ENCODE peak calls at places on chromosomes 6 and 20, in eight cellular contexts. One of them, this sample, is unnamed.
A peak's percentile ranks its signal among the peaks of the same experiment; 100 is the strongest.

GRCh38 chr6:111805511-111806181 is 67.6 kb downstream of the FYN start:
- DNase-seq in HEK293T: no peak
- DNase-seq in psoas muscle: no peak
- DNase-seq in germinal center: no peak
- DNase-seq in testis: no peak
- DNase-seq in stimulated activated CD8-positive, alpha-beta memory T cell treated with anti-CD3 and anti-CD28 coated beads, Interleukin-7, amount 100 ng/mL, for 4 hours: no peak
- DNase-seq in small intestine: no peak
- DNase-seq in left ventricle myocardium superior: no peak
- DNase-seq in this sample: no peak

GRCh38 chr6:42152024-42152423 is 9.6 kb upstream of the C6orf132 start:
- DNase-seq in HEK293T: no peak
- DNase-seq in germinal center: no peak
- DNase-seq in left ventricle myocardium superior: no peak
- DNase-seq in testis: no peak
- DNase-seq in psoas muscle: no peak
- DNase-seq in stimulated activated CD8-positive, alpha-beta memory T cell treated with anti-CD3 and anti-CD28 coated beads, Interleukin-7, amount 100 ng/mL, for 4 hours: no peak
- DNase-seq in small intestine: no peak
- DNase-seq in this sample: no peak

GRCh38 chr20:61464634-61465033 is 212.6 kb downstream of the CDH4 start:
- DNase-seq in psoas muscle: no peak
- DNase-seq in small intestine: no peak
- DNase-seq in testis: no peak
- DNase-seq in left ventricle myocardium superior: no peak
- DNase-seq in HEK293T: no peak
- DNase-seq in germinal center: no peak
- DNase-seq in stimulated activated CD8-positive, alpha-beta memory T cell treated with anti-CD3 and anti-CD28 coated beads, Interleukin-7, amount 100 ng/mL, for 4 hours: no peak
- DNase-seq in this sample: no peak

GRCh38 chr6:158516098-158516497 is 43.8 kb upstream of the TMEM181 start:
- DNase-seq in psoas muscle: no peak
- DNase-seq in HEK293T: no peak
- DNase-seq in testis: peak; percentile 51
- DNase-seq in stimulated activated CD8-positive, alpha-beta memory T cell treated with anti-CD3 and anti-CD28 coated beads, Interleukin-7, amount 100 ng/mL, for 4 hours: no peak
- DNase-seq in left ventricle myocardium superior: no peak
- DNase-seq in small intestine: peak; percentile 57
- DNase-seq in germinal center: no peak
- DNase-seq in this sample: no peak

GRCh38 chr20:49484180-49485140 is 2.0 kb upstream of the KCNB1 start:
- DNase-seq in stimulated activated CD8-positive, alpha-beta memory T cell treated with anti-CD3 and anti-CD28 coated beads, Interleukin-7, amount 100 ng/mL, for 4 hours: peak; percentile 5
- DNase-seq in left ventricle myocardium superior: peak; percentile 89
- DNase-seq in germinal center: peak; percentile 67
- DNase-seq in small intestine: peak; percentile 57
- DNase-seq in HEK293T: peak; percentile 89
- DNase-seq in psoas muscle: peak; percentile 91
- DNase-seq in testis: peak; percentile 89
- DNase-seq in this sample: peak; percentile 94

GRCh38 chr6:33082702-33083101 is 6.9 kb downstream of the HLA-DPB1 start:
- DNase-seq in testis: peak; percentile 38
- DNase-seq in left ventricle myocardium superior: peak; percentile 62
- DNase-seq in stimulated activated CD8-positive, alpha-beta memory T cell treated with anti-CD3 and anti-CD28 coated beads, Interleukin-7, amount 100 ng/mL, for 4 hours: no peak
- DNase-seq in small intestine: peak; percentile 53
- DNase-seq in germinal center: peak; percentile 42
- DNase-seq in HEK293T: no peak
- DNase-seq in psoas muscle: peak; percentile 67
- DNase-seq in this sample: peak; percentile 37

GRCh38 chr6:8277769-8278168 is 157.6 kb downstream of the SLC35B3 start:
- DNase-seq in HEK293T: no peak
- DNase-seq in testis: no peak
- DNase-seq in germinal center: no peak
- DNase-seq in left ventricle myocardium superior: no peak
- DNase-seq in psoas muscle: no peak
- DNase-seq in small intestine: no peak
- DNase-seq in stimulated activated CD8-positive, alpha-beta memory T cell treated with anti-CD3 and anti-CD28 coated beads, Interleukin-7, amount 100 ng/mL, for 4 hours: no peak
- DNase-seq in this sample: no peak

GRCh38 chr20:22918286-22918983 is 116.7 kb upstream of the SSTR4 start:
- DNase-seq in psoas muscle: no peak
- DNase-seq in testis: no peak
- DNase-seq in stimulated activated CD8-positive, alpha-beta memory T cell treated with anti-CD3 and anti-CD28 coated beads, Interleukin-7, amount 100 ng/mL, for 4 hours: no peak
- DNase-seq in small intestine: no peak
- DNase-seq in left ventricle myocardium superior: no peak
- DNase-seq in HEK293T: no peak
- DNase-seq in germinal center: no peak
- DNase-seq in this sample: no peak

GRCh38 chr6:11008821-11009220 is 35.3 kb downstream of the ELOVL2 start:
- DNase-seq in germinal center: no peak
- DNase-seq in stimulated activated CD8-positive, alpha-beta memory T cell treated with anti-CD3 and anti-CD28 coated beads, Interleukin-7, amount 100 ng/mL, for 4 hours: no peak
- DNase-seq in small intestine: no peak
- DNase-seq in testis: no peak
- DNase-seq in psoas muscle: no peak
- DNase-seq in left ventricle myocardium superior: no peak
- DNase-seq in HEK293T: no peak
- DNase-seq in this sample: no peak

GRCh38 chr6:125323376-125323775 is 21.6 kb upstream of the HDDC2 start:
- DNase-seq in HEK293T: no peak
- DNase-seq in left ventricle myocardium superior: no peak
- DNase-seq in small intestine: no peak
- DNase-seq in psoas muscle: no peak
- DNase-seq in germinal center: no peak
- DNase-seq in testis: no peak
- DNase-seq in stimulated activated CD8-positive, alpha-beta memory T cell treated with anti-CD3 and anti-CD28 coated beads, Interleukin-7, amount 100 ng/mL, for 4 hours: no peak
- DNase-seq in this sample: no peak

GRCh38 chr6:169592558-169592957 is 109.3 kb downstream of the WDR27 start:
- DNase-seq in left ventricle myocardium superior: no peak
- DNase-seq in psoas muscle: no peak
- DNase-seq in HEK293T: no peak
- DNase-seq in small intestine: no peak
- DNase-seq in stimulated activated CD8-positive, alpha-beta memory T cell treated with anti-CD3 and anti-CD28 coated beads, Interleukin-7, amount 100 ng/mL, for 4 hours: no peak
- DNase-seq in testis: no peak
- DNase-seq in germinal center: no peak
- DNase-seq in this sample: no peak